ENCODE peak calls at places on chromosomes 16 and 17, in nine cellular contexts. One of them, this sample, is unnamed.

GRCh38 chr17:13931111-13931526 is 138.2 kb upstream of the COX10 start:
- DNase-seq in heart right ventricle: peak; percentile 57
- DNase-seq in caudate nucleus: no peak
- DNase-seq in activated T-helper 1 cell treated with anti-CD3 and anti-CD28 coated beads, Interleukin-2, amount 50 U/mL, for 16 hours: no peak
- DNase-seq in transverse colon: peak; percentile 12
- DNase-seq in endothelial cell: no peak
- DNase-seq in stimulated activated CD4-positive, alpha-beta T cell treated with anti-CD3 and anti-CD28 coated beads, Interleukin-15, amount 100 ng/mL, for 24 hours: no peak
- DNase-seq in central memory CD8-positive, alpha-beta T cell: no peak
- DNase-seq in retina: no peak
- DNase-seq in this sample: peak; percentile 31

GRCh38 chr17:2904135-2904534 is 107.9 kb downstream of the RAP1GAP2 start:
- DNase-seq in transverse colon: peak; percentile 22
- DNase-seq in retina: peak; percentile 78
- DNase-seq in endothelial cell: no peak
- DNase-seq in stimulated activated CD4-positive, alpha-beta T cell treated with anti-CD3 and anti-CD28 coated beads, Interleukin-15, amount 100 ng/mL, for 24 hours: no peak
- DNase-seq in heart right ventricle: peak; percentile 75
- DNase-seq in caudate nucleus: peak; percentile 36
- DNase-seq in activated T-helper 1 cell treated with anti-CD3 and anti-CD28 coated beads, Interleukin-2, amount 50 U/mL, for 16 hours: no peak
- DNase-seq in central memory CD8-positive, alpha-beta T cell: no peak
- DNase-seq in this sample: no peak

GRCh38 chr17:9900019-9900594 is 5.0 kb downstream of the RCVRN start:
- DNase-seq in heart right ventricle: no peak
- DNase-seq in central memory CD8-positive, alpha-beta T cell: no peak
- DNase-seq in stimulated activated CD4-positive, alpha-beta T cell treated with anti-CD3 and anti-CD28 coated beads, Interleukin-15, amount 100 ng/mL, for 24 hours: no peak
- DNase-seq in caudate nucleus: no peak
- DNase-seq in retina: peak; percentile 35
- DNase-seq in transverse colon: no peak
- DNase-seq in endothelial cell: no peak
- DNase-seq in activated T-helper 1 cell treated with anti-CD3 and anti-CD28 coated beads, Interleukin-2, amount 50 U/mL, for 16 hours: no peak
- DNase-seq in this sample: no peak

GRCh38 chr16:35629001-35629400 is 2169.6 kb downstream of the TP53TG3F start:
- DNase-seq in stimulated activated CD4-positive, alpha-beta T cell treated with anti-CD3 and anti-CD28 coated beads, Interleukin-15, amount 100 ng/mL, for 24 hours: no peak
- DNase-seq in activated T-helper 1 cell treated with anti-CD3 and anti-CD28 coated beads, Interleukin-2, amount 50 U/mL, for 16 hours: no peak
- DNase-seq in central memory CD8-positive, alpha-beta T cell: no peak
- DNase-seq in heart right ventricle: no peak
- DNase-seq in caudate nucleus: no peak
- DNase-seq in transverse colon: no peak
- DNase-seq in retina: no peak
- DNase-seq in endothelial cell: no peak
- DNase-seq in this sample: no peak

GRCh38 chr17:27323538-27324212 is 29.8 kb downstream of the WSB1 start:
- DNase-seq in endothelial cell: no peak
- DNase-seq in activated T-helper 1 cell treated with anti-CD3 and anti-CD28 coated beads, Interleukin-2, amount 50 U/mL, for 16 hours: no peak
- DNase-seq in stimulated activated CD4-positive, alpha-beta T cell treated with anti-CD3 and anti-CD28 coated beads, Interleukin-15, amount 100 ng/mL, for 24 hours: no peak
- DNase-seq in central memory CD8-positive, alpha-beta T cell: no peak
- DNase-seq in retina: no peak
- DNase-seq in heart right ventricle: peak; percentile 87
- DNase-seq in transverse colon: peak; percentile 89
- DNase-seq in caudate nucleus: no peak
- DNase-seq in this sample: no peak

GRCh38 chr17:81043725-81044427 is 8.9 kb downstream of the BAIAP2 start:
- DNase-seq in endothelial cell: no peak
- DNase-seq in transverse colon: no peak
- DNase-seq in central memory CD8-positive, alpha-beta T cell: no peak
- DNase-seq in stimulated activated CD4-positive, alpha-beta T cell treated with anti-CD3 and anti-CD28 coated beads, Interleukin-15, amount 100 ng/mL, for 24 hours: no peak
- DNase-seq in activated T-helper 1 cell treated with anti-CD3 and anti-CD28 coated beads, Interleukin-2, amount 50 U/mL, for 16 hours: no peak
- DNase-seq in heart right ventricle: no peak
- DNase-seq in caudate nucleus: no peak
- DNase-seq in retina: peak; percentile 27
- DNase-seq in this sample: no peak

GRCh38 chr17:46769531-46770438 is 48.7 kb downstream of the WNT3 start:
- DNase-seq in stimulated activated CD4-positive, alpha-beta T cell treated with anti-CD3 and anti-CD28 coated beads, Interleukin-15, amount 100 ng/mL, for 24 hours: peak; percentile 18
- DNase-seq in activated T-helper 1 cell treated with anti-CD3 and anti-CD28 coated beads, Interleukin-2, amount 50 U/mL, for 16 hours: no peak
- DNase-seq in central memory CD8-positive, alpha-beta T cell: no peak
- DNase-seq in caudate nucleus: no peak
- DNase-seq in endothelial cell: no peak
- DNase-seq in heart right ventricle: no peak
- DNase-seq in transverse colon: no peak
- DNase-seq in retina: peak; percentile 77
- DNase-seq in this sample: no peak

GRCh38 chr16:48541108-48541786 is 68.7 kb downstream of the N4BP1 start:
- DNase-seq in heart right ventricle: no peak
- DNase-seq in caudate nucleus: no peak
- DNase-seq in stimulated activated CD4-positive, alpha-beta T cell treated with anti-CD3 and anti-CD28 coated beads, Interleukin-15, amount 100 ng/mL, for 24 hours: no peak
- DNase-seq in transverse colon: no peak
- DNase-seq in central memory CD8-positive, alpha-beta T cell: no peak
- DNase-seq in activated T-helper 1 cell treated with anti-CD3 and anti-CD28 coated beads, Interleukin-2, amount 50 U/mL, for 16 hours: no peak
- DNase-seq in retina: no peak
- DNase-seq in endothelial cell: no peak
- DNase-seq in this sample: no peak

GRCh38 chr16:10188236-10188635 is 6.0 kb upstream of the GRIN2A start:
- DNase-seq in transverse colon: no peak
- DNase-seq in central memory CD8-positive, alpha-beta T cell: no peak
- DNase-seq in endothelial cell: no peak
- DNase-seq in retina: no peak
- DNase-seq in activated T-helper 1 cell treated with anti-CD3 and anti-CD28 coated beads, Interleukin-2, amount 50 U/mL, for 16 hours: no peak
- DNase-seq in heart right ventricle: no peak
- DNase-seq in caudate nucleus: no peak
- DNase-seq in stimulated activated CD4-positive, alpha-beta T cell treated with anti-CD3 and anti-CD28 coated beads, Interleukin-15, amount 100 ng/mL, for 24 hours: no peak
- DNase-seq in this sample: no peak

GRCh38 chr17:1997146-1997586 is 28.0 kb downstream of the RTN4RL1 start:
- DNase-seq in caudate nucleus: no peak
- DNase-seq in activated T-helper 1 cell treated with anti-CD3 and anti-CD28 coated beads, Interleukin-2, amount 50 U/mL, for 16 hours: no peak
- DNase-seq in heart right ventricle: no peak
- DNase-seq in stimulated activated CD4-positive, alpha-beta T cell treated with anti-CD3 and anti-CD28 coated beads, Interleukin-15, amount 100 ng/mL, for 24 hours: no peak
- DNase-seq in transverse colon: no peak
- DNase-seq in retina: no peak
- DNase-seq in endothelial cell: no peak
- DNase-seq in central memory CD8-positive, alpha-beta T cell: no peak
- DNase-seq in this sample: no peak

GRCh38 chr17:72778161-72779151 is 314.0 kb downstream of the SLC39A11 start:
- DNase-seq in endothelial cell: no peak
- DNase-seq in activated T-helper 1 cell treated with anti-CD3 and anti-CD28 coated beads, Interleukin-2, amount 50 U/mL, for 16 hours: no peak
- DNase-seq in retina: peak; percentile 82
- DNase-seq in transverse colon: no peak
- DNase-seq in heart right ventricle: no peak
- DNase-seq in central memory CD8-positive, alpha-beta T cell: no peak
- DNase-seq in stimulated activated CD4-positive, alpha-beta T cell treated with anti-CD3 and anti-CD28 coated beads, Interleukin-15, amount 100 ng/mL, for 24 hours: no peak
- DNase-seq in caudate nucleus: no peak
- DNase-seq in this sample: no peak

This sample was measured in midbrain.